ENCODE peak calls at places on chromosome 5, in eight cellular contexts. W is left lobe of liver, P is GDM1, E is frontal cortex, Q is T follicular helper cell, M is NCI-H510A treated with DMSO at 0.1 percent for 48 hours, D is upper lobe of right lung, T is mesenteric fat pad. Z is an unnamed sample.

GRCh38 chr5:1724822-1725602 is 74.6 kb downstream of the MRPL36 start:
- DNase-seq in M (no peak), D (peak; percentile 63), T (peak; percentile 87), P (no peak), W (no peak), E (no peak), Q (no peak), Z (peak; percentile 76)

GRCh38 chr5:153619706-153620105 is 129.2 kb downstream of the GRIA1 start:
- DNase-seq in D (no peak), E (no peak), Q (no peak), M (no peak), P (no peak), W (no peak), T (no peak), Z (no peak)

GRCh38 chr5:69502375-69503143 is 10.0 kb downstream of the OCLN start:
- DNase-seq in M (no peak), D (no peak), P (no peak), E (no peak), W (no peak), T (no peak), Q (no peak), Z (no peak)

GRCh38 chr5:168649306-168649705 is 70.1 kb upstream of the PANK3 start:
- DNase-seq in T (no peak), W (no peak), M (no peak), P (no peak), Q (no peak), E (no peak), D (no peak), Z (no peak)

GRCh38 chr5:103587185-103587748 is 24.7 kb upstream of the NUDT12 start:
- DNase-seq in Q (no peak), T (no peak), E (peak; percentile 11), M (peak; percentile 64), W (no peak), D (no peak), P (no peak), Z (no peak)

GRCh38 chr5:90347462-90347861 is 62.1 kb downstream of the CETN3 start:
- DNase-seq in D (no peak), M (no peak), Q (no peak), P (no peak), W (no peak), T (no peak), E (no peak), Z (no peak)

GRCh38 chr5:17121776-17122175 is 95.7 kb upstream of the BASP1 start:
- DNase-seq in M (no peak), P (no peak), W (no peak), Q (no peak), D (no peak), E (no peak), T (no peak), Z (no peak)

GRCh38 chr5:14153071-14153864 is 10.1 kb downstream of the TRIO start:
- DNase-seq in E (no peak), Q (no peak), D (no peak), M (no peak), T (no peak), W (no peak), P (no peak), Z (no peak)

GRCh38 chr5:34676409-34676808 is 20.3 kb downstream of the RAI14 start:
- DNase-seq in E (no peak), P (no peak), Q (no peak), W (no peak), M (no peak), T (no peak), D (no peak), Z (no peak)

GRCh38 chr5:131635755-131636479 is 888 bp upstream of the RAPGEF6 start:
- DNase-seq in M (peak; percentile 72), P (no peak), D (no peak), T (no peak), Q (no peak), E (no peak), W (no peak), Z (peak; percentile 83)

GRCh38 chr5:143386725-143387124 is 16.8 kb downstream of the NR3C1 start:
- DNase-seq in T (no peak), P (no peak), M (no peak), D (no peak), W (no peak), Q (no peak), E (no peak), Z (no peak)

GRCh38 chr5:145471831-145472616 is 363.1 kb downstream of the PRELID2 start:
- DNase-seq in E (no peak), M (no peak), W (no peak), Q (no peak), P (no peak), D (no peak), T (no peak), Z (no peak)

GRCh38 chr5:150573867-150574817 is 66.2 kb downstream of the NDST1 start:
- DNase-seq in T (no peak), P (no peak), E (no peak), M (no peak), D (no peak), W (no peak), Q (no peak), Z (no peak)

GRCh38 chr5:40828690-40829661 is 6.0 kb downstream of the RPL37 start:
- DNase-seq in M (no peak), T (no peak), D (no peak), E (no peak), W (no peak), Q (no peak), P (no peak), Z (no peak)

GRCh38 chr5:28542968-28543367 is 1504.6 kb upstream of the CDH9 start:
- DNase-seq in P (no peak), M (peak; percentile 41), W (no peak), E (no peak), T (no peak), D (no peak), Q (no peak), Z (no peak)

GRCh38 chr5:139677404-139678282 is 29.5 kb downstream of the CXXC5 start:
- DNase-seq in M (peak; percentile 32), T (no peak), E (no peak), W (peak; percentile 76), P (no peak), Q (no peak), D (no peak), Z (no peak)

GRCh38 chr5:135249658-135250057 is 149.4 kb downstream of the MACROH2A1 start:
- DNase-seq in W (peak; percentile 14), E (no peak), P (no peak), D (no peak), T (peak; percentile 20), M (no peak), Q (no peak), Z (no peak)